ENCODE peak calls at places on chromosomes 11 and 22, in eight cellular contexts. J is A549, U is NCI-H345, O is GM13977, F is RPMI7951, T is M059J, L is K562, I is GF-D8. K is an unnamed sample.

GRCh38 chr11:102617491-102618026 is 7.6 kb downstream of the MMP20 start:
- DNase-seq in F (no peak), J (no peak), O (no peak), L (no peak), U (peak), T (no peak), I (no peak), K (no peak)

GRCh38 chr22:24230911-24231656 is 13.8 kb downstream of the GGT5 start:
- DNase-seq in J (no peak), T (no peak), F (no peak), U (peak), L (peak), O (peak), I (no peak), K (peak)

GRCh38 chr22:47156352-47157092 is 394.1 kb downstream of the TBC1D22A start:
- DNase-seq in J (no peak), F (no peak), I (no peak), T (no peak), L (no peak), O (no peak), U (no peak), K (no peak)

GRCh38 chr11:36361901-36362391 is 65.9 kb downstream of the PRR5L start:
- DNase-seq in T (peak), L (no peak), F (peak), O (no peak), U (no peak), J (no peak), I (no peak), K (no peak)

GRCh38 chr11:65150513-65151271 is 16.4 kb upstream of the SYVN1 start:
- DNase-seq in F (peak), U (peak), T (peak), O (peak), L (peak), I (peak), J (peak), K (no peak)

GRCh38 chr11:11155962-11156815 is 196.9 kb downstream of the CSNK2A3 start:
- DNase-seq in J (peak), U (no peak), T (no peak), L (peak), I (no peak), O (peak), F (no peak), K (peak)

GRCh38 chr11:47980093-47980906 is at the start of gene PTPRJ:
- DNase-seq in I (no peak), T (peak), F (peak), O (peak), L (peak), J (peak), U (peak), K (peak)

GRCh38 chr22:43449205-43449830 is 37.5 kb downstream of the MPPED1 start:
- DNase-seq in I (no peak), T (no peak), U (no peak), J (peak), O (no peak), F (no peak), L (peak), K (no peak)

GRCh38 chr11:35337136-35337918 is 82.0 kb downstream of the SLC1A2 start:
- DNase-seq in J (peak), F (peak), I (no peak), O (no peak), T (peak), L (peak), U (no peak), K (no peak)

K was measured in activated CD4-positive, alpha-beta T cell treated with anti-CD3 and anti-CD28 coated beads, Interleukin-2, amount 50 U/mL, for 4 hours.